ENCODE peak calls at places on chromosomes 13 and 19, in ten cellular contexts. E is activated naive CD4-positive, alpha-beta T cell treated with anti-CD3 and anti-CD28 coated beads, Interleukin-2, amount 50 U/mL, for 16 hours; H is lower leg skin; V is T-cell; R is fibroblast of lung; X is NCI-H1092 treated with DMSO at 0.1 percent for 48 hours; N is thoracic aorta; Z is hepatic stellate cell; B is NCI-H1694 treated with DMSO at 0.1 percent for 48 hours; K is SK-N-SH. W is an unnamed sample.

GRCh38 chr19:38564981-38565685 is 52.6 kb downstream of the MAP4K1 start:
- DNase-seq in H (no peak), X (no peak), K (peak; percentile 78), V (no peak), B (no peak), Z (no peak), R (peak; percentile 6), E (no peak), N (no peak), W (peak; percentile 16)

GRCh38 chr13:31431722-31432137 is 232.0 kb downstream of the B3GLCT start:
- DNase-seq in H (peak; percentile 87), E (peak; percentile 32), B (peak; percentile 11), X (peak; percentile 1), V (peak; percentile 16), R (peak; percentile 10), K (peak; percentile 46), Z (peak; percentile 42), N (no peak), W (peak; percentile 32)

GRCh38 chr19:4800591-4801081 is 9.1 kb downstream of the FEM1A start:
- DNase-seq in Z (no peak), B (no peak), V (no peak), K (no peak), N (no peak), H (peak; percentile 93), X (no peak), R (no peak), E (no peak), W (no peak)

GRCh38 chr13:73059460-73060250 is 850 bp downstream of the KLF5 start:
- DNase-seq in N (no peak), B (no peak), H (peak; percentile 90), K (no peak), V (peak; percentile 15), Z (peak; percentile 42), X (peak; percentile 75), E (peak; percentile 41), R (peak; percentile 36), W (peak; percentile 38)

GRCh38 chr13:74068471-74068870 is 65.7 kb downstream of the KLF12 start:
- DNase-seq in Z (no peak), V (no peak), R (no peak), X (no peak), N (no peak), B (no peak), E (no peak), H (no peak), K (no peak), W (peak; percentile 10)

GRCh38 chr13:32019612-32020233 is 11.9 kb upstream of the FRY start:
- DNase-seq in E (peak; percentile 17), X (peak; percentile 67), K (peak; percentile 55), R (peak; percentile 63), V (no peak), H (no peak), N (no peak), B (peak; percentile 36), Z (peak; percentile 41), W (no peak)

GRCh38 chr13:110306960-110307696 is at the start of the genes COL4A1 and COL4A2:
- DNase-seq in N (no peak), V (no peak), B (no peak), X (no peak), R (peak; percentile 80), E (no peak), H (peak; percentile 92), K (peak; percentile 84), Z (peak; percentile 74), W (no peak)

GRCh38 chr19:17765069-17765618 is 13.9 kb downstream of the FCHO1 start:
- DNase-seq in X (no peak), Z (no peak), B (no peak), H (peak; percentile 92), N (no peak), E (no peak), R (no peak), V (no peak), K (no peak), W (no peak)

GRCh38 chr19:7507884-7508283 is 8.0 kb upstream of the ZNF358 start:
- DNase-seq in R (peak; percentile 82), K (peak; percentile 73), N (peak; percentile 69), Z (peak; percentile 93), B (no peak), V (no peak), H (no peak), E (no peak), X (no peak), W (no peak)

GRCh38 chr19:38650180-38650775 is 2.8 kb downstream of the ACTN4 start:
- DNase-seq in K (no peak), R (no peak), B (no peak), N (no peak), H (no peak), Z (no peak), V (no peak), X (no peak), E (no peak), W (no peak)

GRCh38 chr13:32253911-32254399 is 61.2 kb downstream of the ZAR1L start:
- DNase-seq in E (no peak), N (no peak), B (no peak), X (no peak), Z (no peak), H (no peak), R (no peak), K (no peak), V (no peak), W (no peak)

GRCh38 chr19:2476451-2477140 is 669 bp downstream of the GADD45B start:
- DNase-seq in V (peak; percentile 30), N (no peak), Z (peak; percentile 66), E (peak; percentile 74), X (peak; percentile 44), R (peak; percentile 76), K (peak; percentile 66), H (no peak), B (no peak), W (peak; percentile 71)

GRCh38 chr13:97492684-97493371 is 58.9 kb downstream of the RAP2A start:
- DNase-seq in E (no peak), V (no peak), R (no peak), H (no peak), K (no peak), Z (no peak), B (no peak), N (no peak), X (no peak), W (no peak)

GRCh38 chr19:37304190-37304883 is 66.6 kb upstream of the ZNF527 start:
- DNase-seq in X (no peak), V (no peak), K (peak; percentile 73), B (no peak), H (peak; percentile 87), Z (no peak), N (no peak), E (no peak), R (no peak), W (no peak)

GRCh38 chr13:69737129-69737935 is 370.3 kb upstream of the ATXN8OS start:
- DNase-seq in Z (no peak), K (no peak), V (no peak), E (no peak), B (no peak), R (no peak), N (no peak), H (no peak), X (no peak), W (no peak)

GRCh38 chr19:30649934-30650614 is 277.9 kb downstream of the ZNF536 start:
- DNase-seq in R (peak; percentile 31), K (peak; percentile 70), H (peak; percentile 74), Z (peak; percentile 61), X (peak; percentile 30), V (no peak), E (no peak), B (peak; percentile 13), N (no peak), W (no peak)

GRCh38 chr19:42421591-42422031 is 5.6 kb downstream of the LIPE start:
- DNase-seq in R (no peak), Z (no peak), X (no peak), N (no peak), H (no peak), V (no peak), K (no peak), B (no peak), E (no peak), W (no peak)

GRCh38 chr13:44903596-44903995 is 85.7 kb downstream of the NUFIP1 start:
- DNase-seq in B (no peak), K (no peak), R (peak; percentile 91), E (no peak), V (no peak), H (peak; percentile 94), X (no peak), N (peak; percentile 22), Z (peak; percentile 33), W (no peak)

GRCh38 chr19:34124828-34125227 is 47.5 kb upstream of the LSM14A start:
- DNase-seq in X (no peak), E (no peak), V (no peak), N (no peak), H (peak; percentile 12), K (peak; percentile 24), R (no peak), B (no peak), Z (no peak), W (no peak)

GRCh38 chr13:106302011-106302410 is 233.5 kb downstream of the EFNB2 start:
- DNase-seq in V (no peak), R (peak; percentile 21), Z (no peak), K (no peak), H (no peak), B (no peak), E (no peak), X (no peak), N (no peak), W (no peak)

GRCh38 chr13:113001251-113002140 is 32.5 kb downstream of the MCF2L start:
- DNase-seq in V (no peak), Z (peak; percentile 28), N (no peak), R (peak; percentile 17), B (peak; percentile 85), K (peak; percentile 95), H (no peak), E (no peak), X (peak; percentile 93), W (no peak)

GRCh38 chr13:62879071-62879470 is 1463.4 kb upstream of the PCDH20 start:
- DNase-seq in B (no peak), Z (no peak), H (no peak), X (no peak), R (peak; percentile 32), E (no peak), K (no peak), N (no peak), V (no peak), W (no peak)

GRCh38 chr13:19845758-19846157 is 17.7 kb downstream of the ZMYM5 start:
- DNase-seq in X (no peak), Z (peak; percentile 94), K (peak; percentile 32), R (peak; percentile 98), H (no peak), V (no peak), E (no peak), B (no peak), N (peak; percentile 49), W (no peak)

GRCh38 chr13:86087241-86087640 is 288.0 kb upstream of the SLITRK6 start:
- DNase-seq in X (no peak), N (no peak), K (no peak), E (no peak), R (peak; percentile 19), H (no peak), Z (no peak), V (no peak), B (no peak), W (no peak)

GRCh38 chr13:20001351-20001750 is 42.8 kb downstream of the ZMYM2 start:
- DNase-seq in N (no peak), Z (no peak), B (no peak), H (no peak), R (no peak), E (no peak), X (no peak), K (no peak), V (no peak), W (no peak)

GRCh38 chr13:40982772-40983171 is 36.3 kb downstream of the ELF1 start:
- DNase-seq in N (no peak), K (peak; percentile 38), Z (peak; percentile 31), B (no peak), H (no peak), V (peak; percentile 62), X (no peak), R (peak; percentile 67), E (peak; percentile 37), W (no peak)